ENCODE peak calls at places on chromosomes 16 and 17, in eight cellular contexts. One of them, this sample, is unnamed.
A peak's percentile ranks its signal among the peaks of the same experiment; 100 is the strongest.

GRCh38 chr17:36932383-36933173 is 4.7 kb upstream of the LHX1 start:
- DNase-seq in fibroblast of lung: no peak
- DNase-seq in GM12878: no peak
- DNase-seq in endodermal cell: peak; percentile 64
- DNase-seq in mammary epithelial cell: no peak
- DNase-seq in MM.1S: no peak
- DNase-seq in kidney: no peak
- DNase-seq in GM23248: no peak
- DNase-seq in this sample: no peak

GRCh38 chr17:73787036-73787720 is 142.9 kb upstream of the SDK2 start:
- DNase-seq in endodermal cell: peak; percentile 58
- DNase-seq in MM.1S: no peak
- DNase-seq in GM12878: no peak
- DNase-seq in fibroblast of lung: no peak
- DNase-seq in kidney: no peak
- DNase-seq in mammary epithelial cell: no peak
- DNase-seq in GM23248: no peak
- DNase-seq in this sample: no peak

GRCh38 chr17:77440571-77440981 is 299.8 kb downstream of the SEC14L1 start:
- DNase-seq in endodermal cell: no peak
- DNase-seq in fibroblast of lung: no peak
- DNase-seq in MM.1S: peak; percentile 68
- DNase-seq in GM12878: no peak
- DNase-seq in mammary epithelial cell: no peak
- DNase-seq in kidney: no peak
- DNase-seq in GM23248: no peak
- DNase-seq in this sample: no peak

GRCh38 chr16:78987676-78988075 is 612.9 kb downstream of the MAF start:
- DNase-seq in fibroblast of lung: no peak
- DNase-seq in endodermal cell: no peak
- DNase-seq in MM.1S: no peak
- DNase-seq in mammary epithelial cell: peak; percentile 83
- DNase-seq in GM23248: no peak
- DNase-seq in kidney: no peak
- DNase-seq in GM12878: no peak
- DNase-seq in this sample: no peak

GRCh38 chr17:8117980-8118768 is at the start of gene ALOXE3:
- DNase-seq in mammary epithelial cell: peak; percentile 95
- DNase-seq in GM12878: no peak
- DNase-seq in endodermal cell: peak; percentile 88
- DNase-seq in GM23248: peak; percentile 92
- DNase-seq in MM.1S: no peak
- DNase-seq in fibroblast of lung: peak; percentile 36
- DNase-seq in kidney: peak; percentile 85
- DNase-seq in this sample: no peak

GRCh38 chr16:4176794-4177438 is 60.7 kb upstream of the ADCY9 start:
- DNase-seq in MM.1S: no peak
- DNase-seq in kidney: no peak
- DNase-seq in GM23248: peak; percentile 91
- DNase-seq in GM12878: peak; percentile 21
- DNase-seq in fibroblast of lung: peak; percentile 24
- DNase-seq in mammary epithelial cell: peak; percentile 66
- DNase-seq in endodermal cell: peak; percentile 69
- DNase-seq in this sample: no peak

GRCh38 chr16:73750639-73751038 is 546.0 kb upstream of the PSMD7 start:
- DNase-seq in GM12878: no peak
- DNase-seq in GM23248: no peak
- DNase-seq in fibroblast of lung: no peak
- DNase-seq in mammary epithelial cell: no peak
- DNase-seq in kidney: no peak
- DNase-seq in MM.1S: no peak
- DNase-seq in endodermal cell: no peak
- DNase-seq in this sample: no peak

GRCh38 chr17:9517396-9517795 is 58.2 kb downstream of the STX8 start:
- DNase-seq in fibroblast of lung: no peak
- DNase-seq in kidney: no peak
- DNase-seq in mammary epithelial cell: peak; percentile 6
- DNase-seq in GM23248: no peak
- DNase-seq in GM12878: no peak
- DNase-seq in MM.1S: peak; percentile 81
- DNase-seq in endodermal cell: no peak
- DNase-seq in this sample: no peak

GRCh38 chr16:49424961-49425360 is 51.4 kb downstream of the C16orf78 start:
- DNase-seq in MM.1S: no peak
- DNase-seq in kidney: no peak
- DNase-seq in GM12878: no peak
- DNase-seq in mammary epithelial cell: no peak
- DNase-seq in fibroblast of lung: no peak
- DNase-seq in GM23248: no peak
- DNase-seq in endodermal cell: no peak
- DNase-seq in this sample: no peak

GRCh38 chr16:2035431-2036199 is 8.9 kb downstream of the NHERF2 start:
- DNase-seq in GM12878: no peak
- DNase-seq in endodermal cell: peak; percentile 65
- DNase-seq in GM23248: peak; percentile 88
- DNase-seq in fibroblast of lung: peak; percentile 85
- DNase-seq in MM.1S: no peak
- DNase-seq in mammary epithelial cell: no peak
- DNase-seq in kidney: peak; percentile 93
- DNase-seq in this sample: no peak

GRCh38 chr16:82715833-82716232 is 89.1 kb downstream of the CDH13 start:
- DNase-seq in fibroblast of lung: no peak
- DNase-seq in endodermal cell: peak; percentile 59
- DNase-seq in GM12878: no peak
- DNase-seq in MM.1S: no peak
- DNase-seq in mammary epithelial cell: peak; percentile 8
- DNase-seq in kidney: no peak
- DNase-seq in GM23248: peak; percentile 73
- DNase-seq in this sample: no peak

GRCh38 chr17:58527949-58528348 is 13.5 kb upstream of the MTMR4 start:
- DNase-seq in GM23248: peak; percentile 41
- DNase-seq in kidney: no peak
- DNase-seq in GM12878: no peak
- DNase-seq in fibroblast of lung: no peak
- DNase-seq in mammary epithelial cell: peak; percentile 49
- DNase-seq in MM.1S: no peak
- DNase-seq in endodermal cell: peak; percentile 74
- DNase-seq in this sample: no peak

GRCh38 chr17:1908699-1909309 is 79.0 kb downstream of the RPA1 start:
- DNase-seq in fibroblast of lung: peak; percentile 85
- DNase-seq in MM.1S: peak; percentile 57
- DNase-seq in kidney: no peak
- DNase-seq in GM12878: no peak
- DNase-seq in GM23248: peak; percentile 85
- DNase-seq in mammary epithelial cell: peak; percentile 54
- DNase-seq in endodermal cell: peak; percentile 92
- DNase-seq in this sample: peak; percentile 62

GRCh38 chr16:74740795-74741304 is 33.8 kb downstream of the FA2H start:
- DNase-seq in kidney: peak; percentile 91
- DNase-seq in GM12878: no peak
- DNase-seq in MM.1S: no peak
- DNase-seq in mammary epithelial cell: peak; percentile 83
- DNase-seq in fibroblast of lung: peak; percentile 49
- DNase-seq in endodermal cell: peak; percentile 43
- DNase-seq in GM23248: peak; percentile 70
- DNase-seq in this sample: no peak

GRCh38 chr16:48611329-48612137 is 1.6 kb upstream of the N4BP1 start:
- DNase-seq in kidney: no peak
- DNase-seq in GM12878: peak; percentile 58
- DNase-seq in GM23248: no peak
- DNase-seq in fibroblast of lung: no peak
- DNase-seq in mammary epithelial cell: peak; percentile 80
- DNase-seq in MM.1S: peak; percentile 50
- DNase-seq in endodermal cell: peak; percentile 85
- DNase-seq in this sample: no peak

GRCh38 chr17:67068999-67069398 is 24.6 kb downstream of the CACNG1 start:
- DNase-seq in mammary epithelial cell: no peak
- DNase-seq in GM12878: no peak
- DNase-seq in fibroblast of lung: peak; percentile 2
- DNase-seq in kidney: no peak
- DNase-seq in endodermal cell: no peak
- DNase-seq in MM.1S: no peak
- DNase-seq in GM23248: no peak
- DNase-seq in this sample: no peak

GRCh38 chr16:85828166-85828565 is 28.7 kb downstream of the COX4I1 start:
- DNase-seq in mammary epithelial cell: no peak
- DNase-seq in endodermal cell: no peak
- DNase-seq in fibroblast of lung: no peak
- DNase-seq in MM.1S: no peak
- DNase-seq in GM23248: no peak
- DNase-seq in GM12878: no peak
- DNase-seq in kidney: peak; percentile 54
- DNase-seq in this sample: no peak

GRCh38 chr17:82933911-82934310 is 94.1 kb upstream of the ZNF750 start:
- DNase-seq in GM12878: no peak
- DNase-seq in kidney: peak; percentile 37
- DNase-seq in GM23248: no peak
- DNase-seq in endodermal cell: no peak
- DNase-seq in MM.1S: no peak
- DNase-seq in mammary epithelial cell: no peak
- DNase-seq in fibroblast of lung: no peak
- DNase-seq in this sample: no peak

GRCh38 chr16:2288701-2289100 is 20.8 kb upstream of the RNPS1 start:
- DNase-seq in GM23248: no peak
- DNase-seq in kidney: no peak
- DNase-seq in fibroblast of lung: no peak
- DNase-seq in endodermal cell: peak; percentile 36
- DNase-seq in mammary epithelial cell: no peak
- DNase-seq in GM12878: no peak
- DNase-seq in MM.1S: no peak
- DNase-seq in this sample: no peak

GRCh38 chr17:51372345-51373004 is 112.1 kb downstream of the UTP18 start:
- DNase-seq in mammary epithelial cell: peak; percentile 41
- DNase-seq in endodermal cell: peak; percentile 86
- DNase-seq in kidney: no peak
- DNase-seq in MM.1S: peak; percentile 84
- DNase-seq in GM12878: peak; percentile 82
- DNase-seq in GM23248: peak; percentile 68
- DNase-seq in fibroblast of lung: peak; percentile 28
- DNase-seq in this sample: no peak

GRCh38 chr16:10182186-10182683 is at the start of gene GRIN2A:
- DNase-seq in fibroblast of lung: no peak
- DNase-seq in kidney: peak; percentile 77
- DNase-seq in MM.1S: no peak
- DNase-seq in GM23248: no peak
- DNase-seq in mammary epithelial cell: no peak
- DNase-seq in GM12878: no peak
- DNase-seq in endodermal cell: no peak
- DNase-seq in this sample: no peak

GRCh38 chr17:4230142-4230541 is 33.6 kb downstream of the ANKFY1 start:
- DNase-seq in GM23248: peak; percentile 95
- DNase-seq in MM.1S: no peak
- DNase-seq in kidney: no peak
- DNase-seq in endodermal cell: peak; percentile 67
- DNase-seq in fibroblast of lung: peak; percentile 99
- DNase-seq in mammary epithelial cell: peak; percentile 64
- DNase-seq in GM12878: no peak
- DNase-seq in this sample: no peak
- H3K9ac ChIP-seq in GM23248: peak overlapping the region; percentile 65
- H3K9ac ChIP-seq in MM.1S: no peak overlapping the region
- H3K9ac ChIP-seq in kidney: peak overlapping the region; percentile 8
- H3K9ac ChIP-seq in endodermal cell: no peak overlapping the region
- H3K9ac ChIP-seq in fibroblast of lung: no peak overlapping the region
- H3K9ac ChIP-seq in mammary epithelial cell: peak overlapping the region; percentile 29
- H3K9ac ChIP-seq in GM12878: no peak overlapping the region
- H3K9ac ChIP-seq in this sample: no peak overlapping the region

GRCh38 chr16:69503244-69503643 is 62.5 kb upstream of the NFAT5 start:
- DNase-seq in GM23248: no peak
- DNase-seq in GM12878: no peak
- DNase-seq in fibroblast of lung: no peak
- DNase-seq in MM.1S: no peak
- DNase-seq in endodermal cell: no peak
- DNase-seq in mammary epithelial cell: no peak
- DNase-seq in kidney: no peak
- DNase-seq in this sample: no peak
- H3K9ac ChIP-seq in GM23248: no peak overlapping the region
- H3K9ac ChIP-seq in GM12878: no peak overlapping the region
- H3K9ac ChIP-seq in fibroblast of lung: no peak overlapping the region
- H3K9ac ChIP-seq in MM.1S: no peak overlapping the region
- H3K9ac ChIP-seq in endodermal cell: no peak overlapping the region
- H3K9ac ChIP-seq in mammary epithelial cell: no peak overlapping the region
- H3K9ac ChIP-seq in kidney: no peak overlapping the region
- H3K9ac ChIP-seq in this sample: no peak overlapping the region

GRCh38 chr17:80663783-80664206 is 119.2 kb downstream of the RPTOR start:
- DNase-seq in fibroblast of lung: peak; percentile 81
- DNase-seq in GM23248: peak; percentile 86
- DNase-seq in GM12878: no peak
- DNase-seq in MM.1S: no peak
- DNase-seq in endodermal cell: peak; percentile 57
- DNase-seq in kidney: no peak
- DNase-seq in mammary epithelial cell: no peak
- DNase-seq in this sample: no peak

GRCh38 chr17:80659651-80660050 is 115.0 kb downstream of the RPTOR start:
- DNase-seq in endodermal cell: no peak
- DNase-seq in GM23248: no peak
- DNase-seq in fibroblast of lung: no peak
- DNase-seq in MM.1S: no peak
- DNase-seq in kidney: no peak
- DNase-seq in GM12878: no peak
- DNase-seq in mammary epithelial cell: no peak
- DNase-seq in this sample: no peak

GRCh38 chr17:80664217-80664780 is 119.7 kb downstream of the RPTOR start:
- DNase-seq in MM.1S: no peak
- DNase-seq in mammary epithelial cell: no peak
- DNase-seq in endodermal cell: peak; percentile 54
- DNase-seq in GM23248: peak; percentile 19
- DNase-seq in GM12878: no peak
- DNase-seq in fibroblast of lung: no peak
- DNase-seq in kidney: no peak
- DNase-seq in this sample: no peak

GRCh38 chr17:80660527-80661198 is 116.0 kb downstream of the RPTOR start:
- DNase-seq in GM12878: no peak
- DNase-seq in MM.1S: no peak
- DNase-seq in endodermal cell: peak; percentile 66
- DNase-seq in kidney: no peak
- DNase-seq in mammary epithelial cell: no peak
- DNase-seq in GM23248: no peak
- DNase-seq in fibroblast of lung: no peak
- DNase-seq in this sample: no peak

DNA sequence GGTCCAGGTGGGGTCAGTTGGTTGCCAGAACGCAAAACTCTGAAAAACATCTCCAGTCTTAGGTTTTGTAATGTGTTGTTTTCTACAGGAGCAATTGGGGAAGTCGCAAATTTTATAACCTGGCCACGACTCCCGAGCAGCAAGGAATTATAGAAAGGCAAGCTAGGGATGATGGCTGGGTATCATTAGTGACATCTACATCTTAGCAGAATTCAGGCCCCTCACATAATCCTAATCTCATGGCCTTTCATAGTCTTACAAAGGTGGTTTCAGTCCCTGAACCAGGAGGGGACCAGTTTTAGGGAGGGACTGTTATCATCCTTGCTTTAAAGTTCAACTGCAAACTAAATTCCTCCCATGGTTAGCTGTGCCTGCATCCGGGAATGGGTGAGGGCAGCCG is 117.9 kb downstream of the RPTOR start:
- DNase-seq in GM12878: no peak
- DNase-seq in mammary epithelial cell: no peak
- DNase-seq in endodermal cell: no peak
- DNase-seq in kidney: no peak
- DNase-seq in MM.1S: no peak
- DNase-seq in fibroblast of lung: no peak
- DNase-seq in GM23248: no peak
- DNase-seq in this sample: no peak
- H3K9ac ChIP-seq in GM12878: no peak overlapping the region
- H3K9ac ChIP-seq in mammary epithelial cell: no peak overlapping the region
- H3K9ac ChIP-seq in endodermal cell: no peak overlapping the region
- H3K9ac ChIP-seq in kidney: no peak overlapping the region
- H3K9ac ChIP-seq in MM.1S: no peak overlapping the region
- H3K9ac ChIP-seq in fibroblast of lung: no peak overlapping the region
- H3K9ac ChIP-seq in GM23248: no peak overlapping the region
- H3K9ac ChIP-seq in this sample: no peak overlapping the region

GRCh38 chr16:28188085-28188916 is 23.5 kb downstream of the XPO6 start:
- DNase-seq in endodermal cell: no peak
- DNase-seq in GM12878: peak; percentile 91
- DNase-seq in MM.1S: peak; percentile 28
- DNase-seq in mammary epithelial cell: no peak
- DNase-seq in fibroblast of lung: peak; percentile 58
- DNase-seq in kidney: no peak
- DNase-seq in GM23248: no peak
- DNase-seq in this sample: no peak
- H3K9ac ChIP-seq in endodermal cell: no peak overlapping the region
- H3K9ac ChIP-seq in GM12878: peak overlapping the region; percentile 67
- H3K9ac ChIP-seq in MM.1S: no peak overlapping the region
- H3K9ac ChIP-seq in mammary epithelial cell: no peak overlapping the region
- H3K9ac ChIP-seq in fibroblast of lung: no peak overlapping the region
- H3K9ac ChIP-seq in kidney: no peak overlapping the region
- H3K9ac ChIP-seq in GM23248: no peak overlapping the region
- H3K9ac ChIP-seq in this sample: no peak overlapping the region